ENCODE peak calls at places on chromosomes 5 and 9, in nine cellular contexts. K is lower leg skin, O is OCI-LY7, V is HL-60, A is fibroblast of villous mesenchyme, Y is endothelial cell, G is psoas muscle, D is upper lobe of right lung, P is ovary. X is an unnamed sample.

GRCh38 chr9:14692536-14692917 is 705 bp downstream of the ZDHHC21 start:
- DNase-seq in O (peak), D (no peak), K (no peak), P (no peak), V (no peak), Y (no peak), G (no peak), A (peak), X (no peak)

GRCh38 chr9:136576269-136576626 is 30.4 kb upstream of the NOTCH1 start:
- DNase-seq in G (no peak), A (no peak), Y (no peak), O (no peak), K (no peak), D (peak), V (no peak), P (no peak), X (peak)

GRCh38 chr9:99445377-99445891 is 223.4 kb downstream of the SEC61B start:
- DNase-seq in K (peak), O (no peak), P (no peak), Y (no peak), A (peak), D (no peak), G (peak), V (no peak), X (peak)

GRCh38 chr5:75640395-75640794 is 29.1 kb downstream of the ANKDD1B start:
- DNase-seq in O (no peak), K (no peak), V (no peak), Y (no peak), D (no peak), G (no peak), A (peak), P (no peak), X (peak)

GRCh38 chr5:95973793-95974325 is 12.2 kb upstream of the ELL2 start:
- DNase-seq in O (no peak), V (no peak), A (peak), G (no peak), D (no peak), K (no peak), P (no peak), Y (no peak), X (no peak)

GRCh38 chr5:126938461-126938860 is 91.9 kb downstream of the MARCHF3 start:
- DNase-seq in V (no peak), O (no peak), G (no peak), P (no peak), A (peak), D (no peak), K (no peak), Y (no peak), X (no peak)

GRCh38 chr9:91042541-91042940 is 240.9 kb downstream of the SYK start:
- DNase-seq in A (no peak), O (no peak), K (no peak), G (no peak), V (no peak), P (no peak), Y (no peak), D (no peak), X (no peak)

GRCh38 chr5:10499776-10500175 is 58.1 kb downstream of the ROPN1L start:
- DNase-seq in A (no peak), O (no peak), Y (no peak), G (no peak), V (no peak), D (no peak), K (no peak), P (no peak), X (no peak)

GRCh38 chr5:112064956-112065355 is 308.0 kb upstream of the NREP start:
- DNase-seq in P (no peak), A (no peak), D (no peak), K (no peak), Y (no peak), V (no peak), O (no peak), G (no peak), X (no peak)

GRCh38 chr5:97049175-97049574 is 93.2 kb downstream of the LIX1 start:
- DNase-seq in K (no peak), P (no peak), O (no peak), V (peak), D (no peak), A (no peak), Y (no peak), G (no peak), X (no peak)

GRCh38 chr5:81794246-81794645 is 43.3 kb upstream of the SSBP2 start:
- DNase-seq in V (no peak), P (no peak), D (no peak), A (peak), O (no peak), K (no peak), G (no peak), Y (no peak), X (no peak)
- TF ChIP-seq CTCF in V (no peak), P (no peak), D (no peak), A (no peak), O (no peak), K (no peak), G (no peak), Y (no peak), X (no peak)

DNA sequence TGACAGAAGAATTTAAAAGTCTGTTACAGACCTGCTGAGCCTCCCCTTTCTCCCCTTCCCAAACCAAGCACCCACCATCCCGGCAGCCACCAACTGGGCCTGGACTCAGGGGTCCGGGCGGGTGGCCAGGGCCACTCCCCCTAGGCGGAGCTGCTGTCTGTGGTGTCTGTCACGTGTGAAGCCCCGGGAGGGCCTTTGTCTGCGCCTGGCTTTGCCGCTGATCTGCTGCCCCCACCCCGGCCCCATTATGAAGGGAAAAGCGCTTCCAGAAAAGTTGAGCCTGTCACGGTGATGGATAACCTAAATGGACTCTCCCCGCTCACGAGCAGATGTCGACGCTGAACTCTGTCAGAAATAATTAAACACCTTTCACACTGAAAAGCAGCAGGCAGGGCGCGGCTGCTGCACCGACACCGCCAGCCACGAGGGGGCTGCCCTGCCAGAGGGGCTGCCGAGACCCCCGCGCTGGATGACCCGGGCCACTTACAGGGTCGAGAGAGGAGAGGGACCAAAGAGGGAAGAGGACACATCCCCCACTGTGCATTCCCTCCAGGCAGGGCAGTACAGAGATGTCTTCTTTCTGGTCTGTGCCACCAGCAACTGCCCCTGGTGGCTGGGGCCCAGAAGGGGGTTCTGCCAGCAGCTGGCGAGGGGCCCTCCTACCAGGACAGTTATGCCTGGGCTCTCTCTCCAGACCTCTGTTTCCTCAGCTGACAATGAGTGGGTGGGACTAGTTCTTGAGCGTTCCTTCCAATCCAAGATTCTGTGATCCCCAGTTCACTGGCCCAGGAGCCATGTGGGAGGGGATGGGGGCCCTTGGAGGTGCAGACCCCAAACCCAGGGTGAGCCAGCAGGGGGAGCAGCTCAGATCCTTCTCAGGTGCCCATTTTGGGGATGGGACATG is 36.0 kb upstream of the BARHL1 start:
- DNase-seq in A (peak), D (no peak), G (no peak), O (peak), V (no peak), P (no peak), Y (peak), K (no peak), X (no peak)
- TF ChIP-seq CTCF in A (peak), D (no peak), G (peak), O (peak), V (no peak), P (no peak), Y (peak), K (no peak), X (peak)

GRCh38 chr5:64384761-64385160 is 121.1 kb upstream of the RGS7BP start:
- DNase-seq in A (no peak), D (no peak), G (no peak), K (no peak), O (peak), P (no peak), Y (peak), V (no peak), X (peak)
- TF ChIP-seq CTCF in A (no peak), D (no peak), G (no peak), K (no peak), O (peak), P (no peak), Y (peak), V (no peak), X (peak)

GRCh38 chr9:34332370-34332964 is 3.1 kb downstream of the NUDT2 start:
- DNase-seq in D (no peak), K (no peak), G (no peak), Y (peak), O (peak), P (no peak), V (no peak), A (peak), X (peak)
- TF ChIP-seq CTCF in D (peak), K (no peak), G (peak), Y (no peak), O (peak), P (no peak), V (no peak), A (peak), X (peak)